ENCODE peak calls at places on chromosomes 6 and 20, in seven cellular contexts. I is nucleus accumbens; D is stimulated activated CD8-positive, alpha-beta memory T cell treated with anti-CD3 and anti-CD28 coated beads, Interleukin-15, amount 100 ng/mL, for 24 hours; W is C1 segment of cervical spinal cord; P is T-helper 2 cell; S is hepatocyte; T is GM20000. N is an unnamed sample.

GRCh38 chr6:158522616-158523015 is 37.3 kb upstream of the TMEM181 start:
- DNase-seq in I (no peak), D (no peak), W (no peak), P (no peak), S (no peak), T (no peak), N (no peak)

GRCh38 chr6:158041370-158041769 is 59.7 kb downstream of the SYNJ2 start:
- DNase-seq in I (no peak), D (no peak), W (no peak), P (no peak), S (no peak), T (no peak), N (no peak)

GRCh38 chr6:7052441-7052936 is 55.3 kb upstream of the RREB1 start:
- DNase-seq in I (peak), D (no peak), W (peak), P (no peak), S (peak), T (peak), N (peak)

GRCh38 chr6:116560130-116560529 is 6.6 kb downstream of the CALHM4 start:
- DNase-seq in I (no peak), D (no peak), W (no peak), P (no peak), S (no peak), T (no peak), N (no peak)

GRCh38 chr6:166304106-166304505 is 4.1 kb downstream of the PRR18 start:
- DNase-seq in I (no peak), D (no peak), W (no peak), P (no peak), S (no peak), T (no peak), N (no peak)

GRCh38 chr6:64012351-64013060 is 376.9 kb downstream of the PHF3 start:
- DNase-seq in I (peak), D (no peak), W (no peak), P (no peak), S (peak), T (no peak), N (no peak)

GRCh38 chr6:112413805-112414204 is 66.7 kb downstream of the RFPL4B start:
- DNase-seq in I (no peak), D (no peak), W (no peak), P (no peak), S (peak), T (no peak), N (no peak)

GRCh38 chr6:53741417-53741816 is 53.4 kb upstream of the LRRC1 start:
- DNase-seq in I (no peak), D (no peak), W (no peak), P (no peak), S (peak), T (no peak), N (no peak)

GRCh38 chr6:23365732-23366131 is 760.3 kb upstream of the NRSN1 start:
- DNase-seq in I (no peak), D (no peak), W (no peak), P (no peak), S (no peak), T (no peak), N (no peak)

GRCh38 chr20:50645253-50646068 is 45.9 kb downstream of the RIPOR3 start:
- DNase-seq in I (no peak), D (no peak), W (no peak), P (no peak), S (peak), T (no peak), N (no peak)

GRCh38 chr6:15839969-15840541 is 177.2 kb upstream of the DTNBP1 start:
- DNase-seq in I (no peak), D (no peak), W (no peak), P (no peak), S (no peak), T (no peak), N (no peak)

GRCh38 chr6:88251261-88251660 is 85.1 kb upstream of the CNR1 start:
- DNase-seq in I (no peak), D (no peak), W (no peak), P (no peak), S (no peak), T (no peak), N (no peak)

GRCh38 chr6:79070206-79070825 is 7.7 kb downstream of the PHIP start:
- DNase-seq in I (no peak), D (no peak), W (no peak), P (no peak), S (no peak), T (peak), N (no peak)

GRCh38 chr6:38184780-38185080 is 365.2 kb downstream of the ZFAND3 start:
- DNase-seq in I (peak), D (no peak), W (peak), P (no peak), S (no peak), T (no peak), N (no peak)

GRCh38 chr20:45958593-45958992 is 13.4 kb downstream of the ZNF335 start:
- DNase-seq in I (no peak), D (no peak), W (no peak), P (no peak), S (no peak), T (no peak), N (no peak)

GRCh38 chr20:23640018-23640872 is 2.5 kb upstream of the CST3 start:
- DNase-seq in I (no peak), D (no peak), W (no peak), P (no peak), S (no peak), T (no peak), N (no peak)

GRCh38 chr6:85452441-85452881 is 2.6 kb downstream of the NT5E start:
- DNase-seq in I (no peak), D (no peak), W (no peak), P (no peak), S (no peak), T (no peak), N (no peak)

GRCh38 chr6:53302678-53303360 is 45.9 kb downstream of the ELOVL5 start:
- DNase-seq in I (no peak), D (no peak), W (no peak), P (no peak), S (no peak), T (no peak), N (no peak)

GRCh38 chr20:62133051-62133845 is 9.9 kb downstream of the PSMA7 start:
- DNase-seq in I (no peak), D (no peak), W (no peak), P (no peak), S (no peak), T (no peak), N (no peak)

GRCh38 chr6:72952808-72953630 is 272.3 kb downstream of the KHDC1L start:
- DNase-seq in I (no peak), D (no peak), W (no peak), P (no peak), S (no peak), T (no peak), N (no peak)

GRCh38 chr6:169959129-169960002 is 207.9 kb downstream of the ERMARD start:
- DNase-seq in I (no peak), D (no peak), W (no peak), P (no peak), S (no peak), T (peak), N (peak)

GRCh38 chr6:125812394-125813231 is 21.9 kb downstream of the NCOA7 start:
- DNase-seq in I (no peak), D (no peak), W (no peak), P (no peak), S (peak), T (no peak), N (no peak)

GRCh38 chr20:45448250-45448649 is 21.3 kb upstream of the WFDC2 start:
- DNase-seq in I (no peak), D (no peak), W (no peak), P (no peak), S (no peak), T (no peak), N (no peak)

GRCh38 chr6:151111670-151112069 is 128.1 kb upstream of the AKAP12 start:
- DNase-seq in I (no peak), D (no peak), W (no peak), P (no peak), S (no peak), T (no peak), N (no peak)

GRCh38 chr6:111979633-111980032 is 74.3 kb upstream of the CCN6 start:
- DNase-seq in I (no peak), D (no peak), W (no peak), P (no peak), S (no peak), T (no peak), N (no peak)

GRCh38 chr6:168530653-168531071 is 89.7 kb downstream of the SMOC2 start:
- DNase-seq in I (no peak), D (no peak), W (no peak), P (no peak), S (no peak), T (no peak), N (no peak)

N was measured in germinal center.